ENCODE peak calls at places on chromosomes 5 and 9, in five cellular contexts. One of them, this sample, is unnamed.

GRCh38 chr9:121598167-121599000 is 53.0 kb upstream of the DAB2IP start:
- DNase-seq in neuronal stem cell: peak; percentile 86
- DNase-seq in IMR-90: peak; percentile 86
- DNase-seq in mesenchymal stem cell: peak; percentile 91
- DNase-seq in H1: peak; percentile 88
- DNase-seq in this sample: peak; percentile 98

GRCh38 chr9:121852646-121853616 is 201.5 kb downstream of the DAB2IP start:
- DNase-seq in neuronal stem cell: no peak
- DNase-seq in IMR-90: peak; percentile 47
- DNase-seq in mesenchymal stem cell: no peak
- DNase-seq in H1: no peak
- DNase-seq in this sample: no peak

GRCh38 chr9:111819360-111819759 is 24.6 kb upstream of the SHOC1 start:
- DNase-seq in neuronal stem cell: no peak
- DNase-seq in IMR-90: no peak
- DNase-seq in mesenchymal stem cell: no peak
- DNase-seq in H1: no peak
- DNase-seq in this sample: no peak

GRCh38 chr5:7991125-7991821 is 122.3 kb downstream of the MTRR start:
- DNase-seq in neuronal stem cell: no peak
- DNase-seq in IMR-90: no peak
- DNase-seq in mesenchymal stem cell: no peak
- DNase-seq in H1: no peak
- DNase-seq in this sample: peak; percentile 73

GRCh38 chr5:80961376-80962281 is 1.5 kb downstream of the RASGRF2 start:
- DNase-seq in neuronal stem cell: peak; percentile 9
- DNase-seq in IMR-90: peak; percentile 23
- DNase-seq in mesenchymal stem cell: peak; percentile 65
- DNase-seq in H1: no peak
- DNase-seq in this sample: no peak

GRCh38 chr5:35788724-35789123 is 68.0 kb upstream of the IL7R start:
- DNase-seq in neuronal stem cell: no peak
- DNase-seq in IMR-90: no peak
- DNase-seq in mesenchymal stem cell: no peak
- DNase-seq in H1: no peak
- DNase-seq in this sample: no peak

GRCh38 chr5:90390933-90391332 is 18.6 kb downstream of the CETN3 start:
- DNase-seq in neuronal stem cell: no peak
- DNase-seq in IMR-90: no peak
- DNase-seq in mesenchymal stem cell: peak; percentile 8
- DNase-seq in H1: no peak
- DNase-seq in this sample: peak; percentile 77

GRCh38 chr5:14676320-14676719 is 11.8 kb downstream of the OTULIN start:
- DNase-seq in neuronal stem cell: no peak
- DNase-seq in IMR-90: peak; percentile 40
- DNase-seq in mesenchymal stem cell: peak; percentile 51
- DNase-seq in H1: no peak
- DNase-seq in this sample: no peak

GRCh38 chr5:39428639-39429038 is 3.9 kb upstream of the DAB2 start:
- DNase-seq in neuronal stem cell: no peak
- DNase-seq in IMR-90: no peak
- DNase-seq in mesenchymal stem cell: no peak
- DNase-seq in H1: no peak
- DNase-seq in this sample: no peak

GRCh38 chr9:136697146-136697820 is 10.0 kb upstream of the AGPAT2 start:
- DNase-seq in neuronal stem cell: no peak
- DNase-seq in IMR-90: no peak
- DNase-seq in mesenchymal stem cell: no peak
- DNase-seq in H1: peak; percentile 54
- DNase-seq in this sample: no peak

GRCh38 chr9:131382850-131383729 is 10.8 kb upstream of the PRRC2B start:
- DNase-seq in neuronal stem cell: peak; percentile 80
- DNase-seq in IMR-90: peak; percentile 92
- DNase-seq in mesenchymal stem cell: peak; percentile 79
- DNase-seq in H1: peak; percentile 52
- DNase-seq in this sample: peak; percentile 92

DNA sequence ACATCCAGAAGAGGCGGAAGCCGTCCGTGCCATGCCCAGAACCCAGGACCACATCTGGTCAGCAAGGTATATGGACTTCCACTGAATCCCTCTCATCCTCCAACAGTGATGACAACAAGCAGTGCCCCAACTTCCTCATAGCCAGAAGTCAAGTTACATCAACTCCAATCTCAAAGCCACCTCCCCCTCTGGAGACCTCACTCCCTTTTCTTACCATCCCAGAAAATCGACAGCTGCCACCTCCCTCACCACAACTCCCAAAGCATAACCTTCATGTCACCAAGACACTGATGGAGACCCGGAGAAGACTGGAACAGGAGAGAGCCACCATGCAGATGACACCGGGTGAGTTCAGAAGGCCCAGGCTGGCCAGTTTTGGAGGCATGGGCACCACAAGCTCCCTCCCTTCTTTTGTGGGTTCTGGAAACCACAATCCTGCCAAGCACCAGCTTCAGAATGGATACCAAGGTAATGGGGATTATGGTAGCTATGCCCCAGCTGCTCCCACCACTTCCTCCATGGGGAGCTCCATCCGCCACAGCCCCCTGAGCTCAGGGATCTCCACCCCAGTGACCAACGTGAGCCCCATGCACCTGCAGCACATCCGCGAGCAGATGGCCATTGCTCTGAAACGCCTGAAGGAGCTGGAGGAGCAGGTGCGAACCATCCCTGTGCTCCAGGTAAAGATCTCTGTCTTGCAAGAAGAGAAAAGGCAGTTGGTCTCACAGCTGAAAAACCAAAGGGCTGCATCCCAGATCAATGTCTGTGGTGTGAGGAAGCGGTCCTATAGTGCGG is 130.3 kb upstream of the DMRT1 start:
- DNase-seq in neuronal stem cell: no peak
- DNase-seq in IMR-90: no peak
- DNase-seq in mesenchymal stem cell: no peak
- DNase-seq in H1: no peak
- DNase-seq in this sample: no peak
- H3K79me1 ChIP-seq in neuronal stem cell: peaks cover 3% of the 10 kb centered on the region
- H3K79me1 ChIP-seq in IMR-90: peaks cover 26% of the 10 kb centered on the region
- H3K79me1 ChIP-seq in mesenchymal stem cell: peaks cover 28% of the 10 kb centered on the region
- H3K79me1 ChIP-seq in H1: no peaks in the 10 kb centered on the region
- H3K79me1 ChIP-seq in this sample: peaks cover 2% of the 10 kb centered on the region

GRCh38 chr9:113590991-113591898 is 127.7 kb downstream of the RGS3 start:
- DNase-seq in neuronal stem cell: peak; percentile 79
- DNase-seq in IMR-90: peak; percentile 62
- DNase-seq in mesenchymal stem cell: peak; percentile 80
- DNase-seq in H1: peak; percentile 94
- DNase-seq in this sample: peak; percentile 93
- H2BK15ac ChIP-seq in neuronal stem cell: no peak overlapping the region
- H2BK15ac ChIP-seq in IMR-90: no peak overlapping the region
- H2BK15ac ChIP-seq in mesenchymal stem cell: peak overlapping the region; percentile 34
- H2BK15ac ChIP-seq in H1: peak overlapping the region; percentile 83
- H2BK15ac ChIP-seq in this sample: no peak overlapping the region

DNA sequence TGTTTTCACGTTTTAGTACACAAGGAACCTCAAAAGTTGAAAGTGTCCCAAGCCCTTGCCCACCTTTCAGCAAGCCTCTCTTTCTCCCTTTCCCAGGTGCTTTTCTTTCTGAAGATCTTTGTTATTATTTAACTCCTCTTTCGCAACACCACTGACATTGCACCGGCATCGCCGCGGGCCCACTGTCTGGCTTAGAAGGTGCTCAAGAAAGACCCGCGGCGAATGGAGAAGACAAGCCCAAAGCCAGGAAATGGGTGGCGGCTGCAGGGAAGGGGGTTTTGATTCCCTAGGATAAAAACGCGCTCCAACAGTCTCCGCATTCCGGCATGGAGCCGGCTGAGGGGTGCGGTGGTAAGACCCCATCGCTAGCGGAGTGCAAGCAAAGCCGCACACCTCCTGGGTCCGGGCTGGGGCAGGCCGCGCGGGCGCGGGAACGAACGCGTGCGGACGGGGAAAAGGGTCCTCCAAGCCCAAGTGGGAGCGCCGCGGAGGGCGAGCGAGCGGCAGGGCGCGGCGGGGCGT is 403 bp upstream of the AFAP1L1 start:
- DNase-seq in neuronal stem cell: peak; percentile 36
- DNase-seq in IMR-90: no peak
- DNase-seq in mesenchymal stem cell: peak; percentile 40
- DNase-seq in H1: peak; percentile 82
- DNase-seq in this sample: peak; percentile 48
- H3K4me3 ChIP-seq in neuronal stem cell: peak overlapping the region; percentile 82
- H3K4me3 ChIP-seq in IMR-90: peak overlapping the region; percentile 55
- H3K4me3 ChIP-seq in mesenchymal stem cell: peak overlapping the region; percentile 89
- H3K4me3 ChIP-seq in H1: peak overlapping the region; percentile 71
- H3K4me3 ChIP-seq in this sample: peak overlapping the region; percentile 47

DNA sequence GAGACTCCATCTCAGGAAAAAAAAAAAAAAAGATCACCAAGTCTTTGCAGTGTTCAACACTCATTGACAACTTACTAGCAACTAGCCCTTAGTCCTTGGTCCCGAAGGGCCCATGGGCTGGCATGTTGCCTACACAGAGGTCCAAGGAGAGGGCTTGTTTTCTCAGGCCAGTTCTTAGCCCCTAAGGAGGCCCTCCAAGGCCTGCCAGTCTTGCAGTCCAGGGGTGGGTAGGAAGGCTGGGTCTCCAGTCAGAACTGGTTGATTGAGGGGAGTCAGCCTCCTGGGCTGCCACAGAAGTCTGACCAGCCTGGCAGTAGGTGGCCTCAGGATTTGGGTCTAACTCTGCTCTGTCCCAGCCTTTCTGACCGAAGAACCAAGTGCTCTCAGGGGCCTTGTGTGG is 32.7 kb downstream of the IER5L start:
- DNase-seq in neuronal stem cell: no peak
- DNase-seq in IMR-90: no peak
- DNase-seq in mesenchymal stem cell: peak; percentile 40
- DNase-seq in H1: no peak
- DNase-seq in this sample: no peak
- H3K79me1 ChIP-seq in neuronal stem cell: peaks cover 15% of the 10 kb centered on the region
- H3K79me1 ChIP-seq in IMR-90: peaks cover 18% of the 10 kb centered on the region
- H3K79me1 ChIP-seq in mesenchymal stem cell: peaks cover 30% of the 10 kb centered on the region
- H3K79me1 ChIP-seq in H1: peaks cover 16% of the 10 kb centered on the region
- H3K79me1 ChIP-seq in this sample: peaks cover 13% of the 10 kb centered on the region

GRCh38 chr9:88782931-88783451 is 208.3 kb upstream of the S1PR3 start:
- DNase-seq in neuronal stem cell: peak; percentile 82
- DNase-seq in IMR-90: peak; percentile 48
- DNase-seq in mesenchymal stem cell: no peak
- DNase-seq in H1: no peak
- DNase-seq in this sample: no peak
- H2BK15ac ChIP-seq in neuronal stem cell: no peak overlapping the region
- H2BK15ac ChIP-seq in IMR-90: no peak overlapping the region
- H2BK15ac ChIP-seq in mesenchymal stem cell: no peak overlapping the region
- H2BK15ac ChIP-seq in H1: no peak overlapping the region
- H2BK15ac ChIP-seq in this sample: no peak overlapping the region